ENCODE peak calls at places on chromosomes 12 and 14, in five cellular contexts. U is NCI-H510A treated with DMSO at 0.1 percent for 48 hours, X is left lung, F is Calu3, T is kidney tubule cell. M is an unnamed sample.

GRCh38 chr14:79483472-79483871 is 727.8 kb downstream of the DIO2 start:
- DNase-seq in U (no peak), X (no peak), F (no peak), T (peak), M (no peak)

GRCh38 chr14:99603471-99603933 is 505 bp downstream of the CCDC85C start:
- DNase-seq in U (peak), X (no peak), F (peak), T (peak), M (peak)

GRCh38 chr14:103863245-103863644 is 15.9 kb upstream of the PPP1R13B start:
- DNase-seq in U (no peak), X (no peak), F (no peak), T (no peak), M (no peak)

GRCh38 chr12:61554268-61555008 is 705.8 kb upstream of the USP15 start:
- DNase-seq in U (no peak), X (no peak), F (no peak), T (no peak), M (no peak)

GRCh38 chr14:80867091-80867490 is 74.4 kb downstream of the CEP128 start:
- DNase-seq in U (no peak), X (no peak), F (no peak), T (peak), M (no peak)

GRCh38 chr12:101616027-101616494 is 21.3 kb downstream of the MYBPC1 start:
- DNase-seq in U (no peak), X (no peak), F (peak), T (no peak), M (no peak)

GRCh38 chr14:24851406-24851805 is 198.5 kb downstream of the STXBP6 start:
- DNase-seq in U (no peak), X (no peak), F (no peak), T (no peak), M (no peak)

GRCh38 chr12:14828896-14829295 is 14.4 kb downstream of the ART4 start:
- DNase-seq in U (no peak), X (no peak), F (no peak), T (no peak), M (no peak)

GRCh38 chr14:105537580-105538474 is 11.4 kb downstream of the TMEM121 start:
- DNase-seq in U (peak), X (no peak), F (peak), T (peak), M (no peak)

GRCh38 chr12:2092890-2093289 is 40.1 kb downstream of the CACNA1C start:
- DNase-seq in U (no peak), X (no peak), F (no peak), T (peak), M (no peak)

GRCh38 chr12:117972341-117972740 is 3.6 kb upstream of the KSR2 start:
- DNase-seq in U (no peak), X (no peak), F (no peak), T (no peak), M (no peak)

GRCh38 chr12:50257226-50258166 is 25.8 kb downstream of the LIMA1 start:
- DNase-seq in U (peak), X (no peak), F (no peak), T (peak), M (no peak)

GRCh38 chr12:95100264-95101190 is 27.1 kb upstream of the NR2C1 start:
- DNase-seq in U (no peak), X (no peak), F (no peak), T (peak), M (no peak)

GRCh38 chr12:50252977-50253376 is 30.3 kb downstream of the LIMA1 start:
- DNase-seq in U (no peak), X (no peak), F (no peak), T (no peak), M (no peak)

GRCh38 chr14:96559571-96559970 is 57.4 kb downstream of the PAPOLA start:
- DNase-seq in U (no peak), X (no peak), F (no peak), T (no peak), M (no peak)

GRCh38 chr14:54881235-54881760 is 21.3 kb downstream of the GCH1 start:
- DNase-seq in U (no peak), X (no peak), F (no peak), T (peak), M (no peak)

GRCh38 chr12:78519422-78519821 is 345.2 kb upstream of the SYT1 start:
- DNase-seq in U (no peak), X (no peak), F (no peak), T (no peak), M (no peak)

GRCh38 chr12:47216150-47216677 is 136.5 kb upstream of the AMIGO2 start:
- DNase-seq in U (no peak), X (peak), F (no peak), T (no peak), M (no peak)

GRCh38 chr14:100994082-100994481 is 90.6 kb upstream of the RTL1 start:
- DNase-seq in U (no peak), X (no peak), F (no peak), T (peak), M (no peak)

GRCh38 chr12:75553865-75554555 is 42.6 kb upstream of the KRR1 start:
- DNase-seq in U (no peak), X (no peak), F (no peak), T (peak), M (no peak)

GRCh38 chr12:95763809-95764253 is 26.7 kb downstream of the NTN4 start:
- DNase-seq in U (peak), X (no peak), F (peak), T (peak), M (no peak)

GRCh38 chr12:110921262-110921661 is 883 bp upstream of the MYL2 start:
- DNase-seq in U (no peak), X (no peak), F (no peak), T (peak), M (no peak)

GRCh38 chr12:16136206-16136605 is 141.3 kb downstream of the SLC15A5 start:
- DNase-seq in U (peak), X (no peak), F (no peak), T (no peak), M (no peak)

GRCh38 chr12:32891526-32891925 is 5.1 kb downstream of the PKP2 start:
- DNase-seq in U (no peak), X (no peak), F (no peak), T (no peak), M (no peak)

GRCh38 chr14:36556811-36557433 is 25.5 kb downstream of the NKX2-8 start:
- DNase-seq in U (peak), X (no peak), F (peak), T (peak), M (peak)